ENCODE peak calls at places on chromosome 21, in six cellular contexts. C is CD8-positive, alpha-beta T cell; X is thoracic aorta; U is transverse colon; M is Peyer's patch; E is heart left ventricle. R is an unnamed sample.

GRCh38 chr21:44887126-44887806 is 13.8 kb upstream of the PTTG1IP start:
- DNase-seq in C (no peak), X (no peak), U (no peak), M (no peak), E (no peak), R (peak; percentile 39)

GRCh38 chr21:29613021-29613420 is 314.3 kb downstream of the BACH1 start:
- DNase-seq in C (no peak), X (no peak), U (no peak), M (no peak), E (no peak), R (no peak)

GRCh38 chr21:23152130-23152529 is 2153.9 kb downstream of the NCAM2 start:
- DNase-seq in C (no peak), X (no peak), U (no peak), M (no peak), E (no peak), R (no peak)

GRCh38 chr21:35801388-35801787 is 258.9 kb downstream of the SETD4 start:
- DNase-seq in C (peak; percentile 40), X (no peak), U (no peak), M (no peak), E (no peak), R (peak; percentile 54)

GRCh38 chr21:39714331-39714730 is 30.7 kb upstream of the IGSF5 start:
- DNase-seq in C (no peak), X (no peak), U (no peak), M (no peak), E (no peak), R (no peak)

GRCh38 chr21:44701023-44701400 is 4.0 kb downstream of the KRTAP10-12 start:
- DNase-seq in C (no peak), X (no peak), U (no peak), M (no peak), E (no peak), R (no peak)

GRCh38 chr21:40153351-40153750 is 286.1 kb downstream of the PCP4 start:
- DNase-seq in C (no peak), X (no peak), U (no peak), M (no peak), E (no peak), R (no peak)

GRCh38 chr21:44397431-44398031 is 44.1 kb downstream of the TRPM2 start:
- DNase-seq in C (no peak), X (no peak), U (no peak), M (peak; percentile 32), E (no peak), R (no peak)

GRCh38 chr21:16116798-16117197 is 387.0 kb downstream of the USP25 start:
- DNase-seq in C (no peak), X (no peak), U (no peak), M (no peak), E (no peak), R (no peak)

GRCh38 chr21:28871388-28872015 is 121.2 kb downstream of the LTN1 start:
- DNase-seq in C (no peak), X (no peak), U (peak; percentile 18), M (no peak), E (no peak), R (no peak)

GRCh38 chr21:44312716-44313115 is 12.9 kb downstream of the PFKL start:
- DNase-seq in C (no peak), X (no peak), U (no peak), M (no peak), E (no peak), R (no peak)

GRCh38 chr21:30340714-30341573 is 3.5 kb upstream of the KRTAP27-1 start:
- DNase-seq in C (peak; percentile 26), X (no peak), U (peak; percentile 41), M (peak; percentile 75), E (no peak), R (no peak)

GRCh38 chr21:18164933-18165332 is 79.7 kb upstream of the CHODL start:
- DNase-seq in C (no peak), X (no peak), U (no peak), M (no peak), E (no peak), R (no peak)

GRCh38 chr21:35394634-35395369 is 345.7 kb upstream of the RUNX1 start:
- DNase-seq in C (no peak), X (no peak), U (no peak), M (no peak), E (no peak), R (no peak)

GRCh38 chr21:25834376-25834775 is 99.6 kb downstream of the GABPA start:
- DNase-seq in C (no peak), X (no peak), U (no peak), M (no peak), E (no peak), R (no peak)

GRCh38 chr21:26570203-26570602 is 2.9 kb downstream of the CYYR1 start:
- DNase-seq in C (no peak), X (no peak), U (no peak), M (no peak), E (peak; percentile 34), R (no peak)

GRCh38 chr21:39799178-39799577 is 54.2 kb downstream of the IGSF5 start:
- DNase-seq in C (no peak), X (no peak), U (peak; percentile 7), M (no peak), E (peak; percentile 20), R (no peak)

GRCh38 chr21:44817506-44817880 is 369 bp downstream of the SUMO3 start:
- DNase-seq in C (peak; percentile 88), X (no peak), U (peak; percentile 96), M (peak; percentile 95), E (peak; percentile 93), R (peak; percentile 95)

GRCh38 chr21:39647476-39647875 is 34.7 kb downstream of the B3GALT5 start:
- DNase-seq in C (no peak), X (no peak), U (no peak), M (no peak), E (no peak), R (no peak)

GRCh38 chr21:17387030-17387617 is 125.7 kb upstream of the CXADR start:
- DNase-seq in C (no peak), X (no peak), U (peak; percentile 30), M (peak; percentile 58), E (peak; percentile 24), R (peak; percentile 51)

GRCh38 chr21:21232320-21232719 is 234.1 kb downstream of the NCAM2 start:
- DNase-seq in C (no peak), X (no peak), U (peak; percentile 7), M (no peak), E (no peak), R (no peak)

GRCh38 chr21:30629173-30629572 is 5.8 kb upstream of the KRTAP20-2 start:
- DNase-seq in C (no peak), X (no peak), U (no peak), M (no peak), E (no peak), R (no peak)

GRCh38 chr21:43921979-43922945 is 57.2 kb downstream of the AGPAT3 start:
- DNase-seq in C (peak; percentile 91), X (no peak), U (no peak), M (no peak), E (no peak), R (peak; percentile 60)

GRCh38 chr21:30227633-30228404 is 11.9 kb upstream of the CLDN8 start:
- DNase-seq in C (no peak), X (no peak), U (no peak), M (peak; percentile 65), E (peak; percentile 20), R (no peak)

GRCh38 chr21:31566061-31566460 is 93.4 kb upstream of the SOD1 start:
- DNase-seq in C (no peak), X (no peak), U (no peak), M (no peak), E (no peak), R (no peak)

GRCh38 chr21:15870819-15871218 is 141.0 kb downstream of the USP25 start:
- DNase-seq in C (no peak), X (no peak), U (no peak), M (no peak), E (no peak), R (no peak)

GRCh38 chr21:40179167-40179566 is 311.9 kb downstream of the PCP4 start:
- DNase-seq in C (no peak), X (no peak), U (no peak), M (no peak), E (peak; percentile 18), R (no peak)

DNA sequence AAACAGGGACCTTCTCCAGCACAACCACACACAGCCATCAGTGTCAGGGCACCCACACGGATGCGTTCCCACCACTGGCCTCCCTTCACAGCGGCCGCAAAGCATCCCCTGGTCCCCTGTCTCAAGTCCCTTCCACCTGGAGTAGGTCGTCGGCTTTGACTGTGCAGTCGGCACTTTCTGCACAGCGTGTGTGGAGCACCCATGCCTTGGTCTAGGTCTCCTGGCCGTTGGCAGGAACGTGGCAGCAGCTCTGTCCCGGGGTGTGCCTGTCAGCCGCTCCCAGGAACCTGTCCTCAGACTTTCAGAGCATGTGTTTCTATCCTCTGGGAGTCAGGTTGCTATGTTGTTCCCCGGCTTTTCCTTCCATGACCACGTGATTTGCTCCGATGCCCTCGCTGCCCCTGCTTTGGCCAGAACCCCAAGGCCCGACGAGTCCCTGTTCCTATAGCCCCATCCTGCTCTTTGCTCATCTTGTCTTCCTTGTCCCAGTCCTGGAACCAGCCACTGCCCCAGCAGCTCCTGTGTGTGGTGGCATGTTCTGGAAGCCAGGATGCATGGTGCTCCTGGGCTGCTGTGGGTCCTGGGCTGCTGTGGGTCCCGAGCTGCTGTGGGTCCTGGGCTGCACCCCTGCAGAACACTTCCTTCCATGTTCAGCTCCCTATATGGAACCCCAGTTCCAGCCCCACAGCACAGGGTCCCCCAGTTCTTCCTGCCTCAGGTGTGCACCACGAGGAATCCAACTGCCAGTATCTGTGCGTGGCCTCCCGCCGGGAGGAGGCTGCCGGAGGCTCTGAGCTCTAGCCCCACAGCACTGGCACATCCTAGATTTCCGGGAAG is 84.2 kb upstream of the COL6A1 start:
- DNase-seq in C (no peak), X (no peak), U (no peak), M (no peak), E (no peak), R (peak; percentile 42)
- H3K27ac ChIP-seq in C (no peak overlapping the region), X (no peak overlapping the region), U (no peak overlapping the region), M (no peak overlapping the region), E (no peak overlapping the region), R (no peak overlapping the region)

GRCh38 chr21:32611471-32611997 is 643 bp downstream of the CFAP298 start:
- DNase-seq in C (peak; percentile 42), X (no peak), U (peak; percentile 51), M (peak; percentile 49), E (no peak), R (peak; percentile 32)
- H3K27ac ChIP-seq in C (peak overlapping the region; percentile 79), X (peak overlapping the region; percentile 85), U (peak overlapping the region; percentile 88), M (peak overlapping the region; percentile 87), E (peak overlapping the region; percentile 93), R (peak overlapping the region; percentile 97)

GRCh38 chr21:36976882-36977651 is 10.6 kb upstream of the HLCS start:
- DNase-seq in C (peak; percentile 62), X (no peak), U (peak; percentile 17), M (peak; percentile 64), E (peak; percentile 20), R (peak; percentile 3)
- H3K27ac ChIP-seq in C (no peak overlapping the region), X (no peak overlapping the region), U (no peak overlapping the region), M (no peak overlapping the region), E (no peak overlapping the region), R (no peak overlapping the region)

GRCh38 chr21:42366292-42367010 is at the start of gene TFF1:
- DNase-seq in C (no peak), X (no peak), U (peak; percentile 66), M (peak; percentile 73), E (no peak), R (no peak)

GRCh38 chr21:42369821-42370220 is 3.5 kb upstream of the TFF1 start:
- DNase-seq in C (no peak), X (no peak), U (no peak), M (no peak), E (no peak), R (no peak)

GRCh38 chr21:42364304-42364865 is 1.9 kb downstream of the TFF1 start:
- DNase-seq in C (no peak), X (no peak), U (no peak), M (no peak), E (no peak), R (no peak)

GRCh38 chr21:42365770-42366169 is 565 bp downstream of the TFF1 start:
- DNase-seq in C (no peak), X (no peak), U (no peak), M (no peak), E (no peak), R (no peak)

GRCh38 chr21:42367379-42368165 is 1.2 kb upstream of the TFF1 start:
- DNase-seq in C (no peak), X (no peak), U (no peak), M (no peak), E (no peak), R (no peak)
- H3K27ac ChIP-seq in C (no peak overlapping the region), X (no peak overlapping the region), U (no peak overlapping the region), M (no peak overlapping the region), E (no peak overlapping the region), R (no peak overlapping the region)